ENCODE peak calls at places on chromosome 15, in five cellular contexts. T, J, O, E and M are unnamed samples.

GRCh38 chr15:71506946-71507345 is 303.4 kb upstream of the NR2E3 start:
- ATAC-seq in T (no peak), J (no peak), O (no peak), E (no peak), M (no peak)

GRCh38 chr15:85708402-85708932 is 86.3 kb downstream of the KLHL25 start:
- ATAC-seq in T (no peak), J (no peak), O (peak; percentile 78), E (no peak), M (no peak)

GRCh38 chr15:42721016-42721415 is 15.9 kb downstream of the CDAN1 start:
- ATAC-seq in T (no peak), J (no peak), O (no peak), E (no peak), M (no peak)

GRCh38 chr15:73225358-73226015 is 143.3 kb downstream of the HCN4 start:
- ATAC-seq in T (no peak), J (peak; percentile 93), O (no peak), E (no peak), M (no peak)

GRCh38 chr15:25684521-25685215 is 178.5 kb downstream of the ATP10A start:
- ATAC-seq in T (no peak), J (no peak), O (no peak), E (no peak), M (peak; percentile 75)

GRCh38 chr15:65682404-65682911 is 60.7 kb downstream of the SLC24A1 start:
- ATAC-seq in T (no peak), J (no peak), O (no peak), E (no peak), M (no peak)

GRCh38 chr15:57557267-57557666 is 34.4 kb upstream of the MYZAP start:
- ATAC-seq in T (no peak), J (no peak), O (no peak), E (no peak), M (no peak)

GRCh38 chr15:57634290-57634689 is 42.6 kb downstream of the MYZAP start:
- ATAC-seq in T (no peak), J (no peak), O (no peak), E (no peak), M (no peak)

GRCh38 chr15:93943607-93944006 is 287.8 kb upstream of the MCTP2 start:
- ATAC-seq in T (no peak), J (no peak), O (no peak), E (no peak), M (no peak)

GRCh38 chr15:85025516-85026279 is 44.0 kb downstream of the PDE8A start:
- ATAC-seq in T (no peak), J (no peak), O (peak; percentile 13), E (no peak), M (no peak)

GRCh38 chr15:85646538-85647091 is 148.1 kb downstream of the KLHL25 start:
- ATAC-seq in T (no peak), J (no peak), O (no peak), E (no peak), M (no peak)

GRCh38 chr15:63538876-63539275 is 34.5 kb downstream of the USP3 start:
- ATAC-seq in T (no peak), J (no peak), O (no peak), E (no peak), M (no peak)

GRCh38 chr15:82124331-82125263 is 78.8 kb upstream of the MEX3B start:
- ATAC-seq in T (no peak), J (peak; percentile 79), O (peak; percentile 40), E (no peak), M (no peak)

GRCh38 chr15:64019764-64020163 is 26.5 kb downstream of the DAPK2 start:
- ATAC-seq in T (peak; percentile 32), J (no peak), O (peak; percentile 49), E (no peak), M (no peak)

GRCh38 chr15:41999290-42000285 is 21.3 kb downstream of the PLA2G4E start:
- ATAC-seq in T (no peak), J (no peak), O (no peak), E (no peak), M (no peak)

GRCh38 chr15:73922186-73923151 is 3.8 kb upstream of the LOXL1 start:
- ATAC-seq in T (no peak), J (no peak), O (no peak), E (no peak), M (no peak)

GRCh38 chr15:92840149-92840548 is 60.0 kb upstream of the CHD2 start:
- ATAC-seq in T (peak; percentile 29), J (no peak), O (no peak), E (no peak), M (no peak)

GRCh38 chr15:73822998-73823397 is 50.4 kb upstream of the TBC1D21 start:
- ATAC-seq in T (no peak), J (no peak), O (no peak), E (no peak), M (no peak)

GRCh38 chr15:58690703-58691102 is 58.8 kb downstream of the ADAM10 start:
- ATAC-seq in T (no peak), J (peak; percentile 86), O (no peak), E (no peak), M (no peak)

GRCh38 chr15:47974724-47975123 is 146.1 kb upstream of the SLC24A5 start:
- ATAC-seq in T (no peak), J (no peak), O (no peak), E (no peak), M (no peak)

GRCh38 chr15:52069559-52069958 is 43.0 kb downstream of the BCL2L10 start:
- ATAC-seq in T (no peak), J (no peak), O (peak; percentile 76), E (no peak), M (no peak)

GRCh38 chr15:52067545-52067926 is 45.0 kb downstream of the BCL2L10 start:
- ATAC-seq in T (peak; percentile 31), J (peak; percentile 13), O (peak; percentile 15), E (no peak), M (no peak)

GRCh38 chr15:52068004-52068403 is 44.6 kb downstream of the BCL2L10 start:
- ATAC-seq in T (peak; percentile 14), J (peak; percentile 22), O (no peak), E (no peak), M (no peak)

GRCh38 chr15:52066842-52067544 is 45.6 kb downstream of the BCL2L10 start:
- ATAC-seq in T (peak; percentile 17), J (peak; percentile 17), O (no peak), E (no peak), M (no peak)

DNA sequence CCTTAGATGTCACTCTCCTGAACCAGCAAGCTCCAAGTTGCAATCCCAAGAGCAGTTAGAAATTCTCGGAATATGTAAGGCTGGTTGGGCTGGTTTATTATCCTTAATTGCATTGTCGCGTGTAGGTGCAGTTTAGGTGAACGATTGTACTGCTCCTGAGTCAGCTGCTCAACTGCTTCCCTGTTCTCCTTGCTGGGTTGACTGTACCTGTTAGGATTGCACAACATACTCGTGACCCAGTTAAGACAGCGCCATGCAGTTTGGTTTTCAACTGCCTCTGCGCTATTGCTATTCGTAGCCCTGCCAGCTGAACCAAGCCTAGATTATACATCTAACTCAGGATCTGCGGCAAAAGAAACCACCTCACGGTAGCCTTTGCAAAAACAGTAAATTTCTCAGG is 41.0 kb downstream of the BCL2L10 start:
- ATAC-seq in T (no peak), J (no peak), O (peak; percentile 63), E (no peak), M (no peak)
- TF ChIP-seq POLR2AphosphoS5 in T (no peak), J (no peak), O (no peak), E (no peak), M (no peak)

GRCh38 chr15:22237891-22238275 is 157.6 kb downstream of the OR4M2 start:
- ATAC-seq in T (no peak), J (no peak), O (no peak), E (no peak), M (no peak)

GRCh38 chr15:22239806-22240180 is 159.5 kb downstream of the OR4M2 start:
- ATAC-seq in T (no peak), J (no peak), O (no peak), E (no peak), M (no peak)

GRCh38 chr15:22241451-22241850 is 161.1 kb downstream of the OR4M2 start:
- ATAC-seq in T (no peak), J (no peak), O (no peak), E (no peak), M (no peak)

GRCh38 chr15:22240951-22241350 is 160.6 kb downstream of the OR4M2 start:
- ATAC-seq in T (no peak), J (no peak), O (no peak), E (no peak), M (no peak)

DNA sequence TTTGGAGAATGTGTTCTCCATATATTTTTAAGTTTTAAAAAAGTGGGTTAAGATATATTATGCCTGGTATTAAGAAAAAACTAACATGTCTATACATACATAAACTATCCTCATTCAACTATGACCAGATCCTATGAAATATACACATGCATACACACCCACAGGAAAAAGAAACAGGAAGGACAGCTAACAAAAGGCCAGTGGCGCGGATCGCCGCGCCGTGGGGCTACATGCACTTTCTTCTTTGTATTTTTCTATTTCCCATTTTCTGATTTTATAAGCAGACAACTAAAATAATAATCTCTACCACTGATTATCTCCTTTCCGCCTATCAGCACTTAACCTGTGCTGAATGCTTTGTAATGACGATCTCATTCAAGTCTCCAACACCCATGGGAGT is 160.1 kb downstream of the OR4M2 start:
- ATAC-seq in T (no peak), J (no peak), O (no peak), E (no peak), M (no peak)
- H3K9me3 ChIP-seq in T (no peaks in the 10 kb centered on the region), J (no peaks in the 10 kb centered on the region), O (no peaks in the 10 kb centered on the region), E (peaks cover 48% of the 10 kb centered on the region), M (no peaks in the 10 kb centered on the region)

GRCh38 chr15:50354838-50355611 is at the start of gene GABPB1:
- ATAC-seq in T (peak; percentile 91), J (peak; percentile 64), O (peak; percentile 87), E (peak; percentile 80), M (peak; percentile 86)
- TF ChIP-seq POLR2AphosphoS5 in T (peak; percentile 89), J (peak; percentile 77), O (peak; percentile 89), E (peak; percentile 89), M (peak; percentile 79)

GRCh38 chr15:27853624-27854455 is 245.3 kb downstream of the OCA2 start:
- ATAC-seq in T (no peak), J (no peak), O (no peak), E (no peak), M (no peak)
- H3K9me3 ChIP-seq in T (peaks cover 10% of the 10 kb centered on the region), J (no peaks in the 10 kb centered on the region), O (no peaks in the 10 kb centered on the region), E (peaks cover 31% of the 10 kb centered on the region), M (no peaks in the 10 kb centered on the region)

DNA sequence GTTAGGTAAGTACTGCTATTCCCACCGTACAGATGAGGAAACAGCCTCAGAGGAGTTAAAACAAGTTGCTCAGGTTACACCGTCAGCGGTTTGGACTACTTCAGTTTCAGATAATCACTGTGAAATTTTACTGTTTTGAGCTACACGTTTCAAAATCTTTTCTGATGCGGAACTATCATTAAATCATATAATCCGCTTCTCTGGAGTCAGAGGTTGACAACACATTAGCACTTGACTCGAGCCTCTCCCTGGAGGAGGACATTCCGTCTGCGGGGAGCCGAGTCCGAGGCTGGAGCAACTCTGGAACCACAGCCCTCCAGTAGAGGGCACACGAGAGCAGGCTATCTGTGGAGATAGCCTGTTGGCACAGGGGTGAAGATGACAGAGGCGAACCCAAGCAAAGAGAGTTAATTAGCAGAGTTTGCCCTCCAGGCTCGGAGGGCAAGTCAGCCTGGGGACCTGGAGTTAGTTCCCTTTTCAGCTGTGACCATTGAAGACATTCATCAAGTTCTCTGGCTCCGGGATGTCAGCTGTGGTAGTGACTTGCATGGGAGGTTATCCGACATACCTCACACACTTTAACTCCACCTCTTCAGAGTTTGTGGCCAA is 131.2 kb downstream of the IGF1R start:
- ATAC-seq in T (peak; percentile 98), J (peak; percentile 98), O (peak; percentile 83), E (peak; percentile 99), M (peak; percentile 76)
- TF ChIP-seq POLR2AphosphoS5 in T (no peak), J (no peak), O (no peak), E (no peak), M (peak; percentile 13)